ENCODE peak calls at places on chromosomes 16 and 17, in eight cellular contexts. One of them, this sample, is unnamed.

GRCh38 chr17:42389902-42390301 is 1.7 kb upstream of the STAT3 start:
- DNase-seq in OCI-M1: no peak
- DNase-seq in nucleus accumbens: no peak
- DNase-seq in GM12865: no peak
- DNase-seq in ascending aorta: no peak
- DNase-seq in AG08396: no peak
- DNase-seq in activated gamma-delta T cell treated with Interleukin-2 at 50 U/mL for 16 hours: no peak
- DNase-seq in hypothalamus: no peak
- DNase-seq in this sample: no peak

GRCh38 chr16:48013476-48013875 is 142.3 kb downstream of the ABCC12 start:
- DNase-seq in OCI-M1: no peak
- DNase-seq in nucleus accumbens: no peak
- DNase-seq in GM12865: no peak
- DNase-seq in ascending aorta: no peak
- DNase-seq in AG08396: no peak
- DNase-seq in activated gamma-delta T cell treated with Interleukin-2 at 50 U/mL for 16 hours: no peak
- DNase-seq in hypothalamus: no peak
- DNase-seq in this sample: no peak

GRCh38 chr17:32349503-32349853 is 479 bp upstream of the ZNF207 start:
- DNase-seq in OCI-M1: peak; percentile 80
- DNase-seq in nucleus accumbens: no peak
- DNase-seq in GM12865: peak; percentile 44
- DNase-seq in ascending aorta: no peak
- DNase-seq in AG08396: no peak
- DNase-seq in activated gamma-delta T cell treated with Interleukin-2 at 50 U/mL for 16 hours: no peak
- DNase-seq in hypothalamus: peak; percentile 21
- DNase-seq in this sample: no peak

GRCh38 chr17:37100231-37100630 is 151.5 kb downstream of the AATF start:
- DNase-seq in OCI-M1: no peak
- DNase-seq in nucleus accumbens: no peak
- DNase-seq in GM12865: no peak
- DNase-seq in ascending aorta: no peak
- DNase-seq in AG08396: no peak
- DNase-seq in activated gamma-delta T cell treated with Interleukin-2 at 50 U/mL for 16 hours: no peak
- DNase-seq in hypothalamus: no peak
- DNase-seq in this sample: no peak

GRCh38 chr17:9470171-9470570 is 105.4 kb downstream of the STX8 start:
- DNase-seq in OCI-M1: peak; percentile 29
- DNase-seq in nucleus accumbens: no peak
- DNase-seq in GM12865: peak; percentile 55
- DNase-seq in ascending aorta: no peak
- DNase-seq in AG08396: no peak
- DNase-seq in activated gamma-delta T cell treated with Interleukin-2 at 50 U/mL for 16 hours: no peak
- DNase-seq in hypothalamus: no peak
- DNase-seq in this sample: no peak

GRCh38 chr16:14669776-14670175 is 24.3 kb downstream of the PLA2G10 start:
- DNase-seq in OCI-M1: no peak
- DNase-seq in nucleus accumbens: no peak
- DNase-seq in GM12865: peak; percentile 9
- DNase-seq in ascending aorta: no peak
- DNase-seq in AG08396: no peak
- DNase-seq in activated gamma-delta T cell treated with Interleukin-2 at 50 U/mL for 16 hours: no peak
- DNase-seq in hypothalamus: no peak
- DNase-seq in this sample: no peak

GRCh38 chr17:68955181-68955841 is at the start of gene ABCA8:
- DNase-seq in OCI-M1: peak; percentile 52
- DNase-seq in nucleus accumbens: no peak
- DNase-seq in GM12865: no peak
- DNase-seq in ascending aorta: no peak
- DNase-seq in AG08396: no peak
- DNase-seq in activated gamma-delta T cell treated with Interleukin-2 at 50 U/mL for 16 hours: no peak
- DNase-seq in hypothalamus: peak; percentile 41
- DNase-seq in this sample: no peak

GRCh38 chr17:45341389-45342158 is 24.8 kb upstream of the MAP3K14 start:
- DNase-seq in OCI-M1: no peak
- DNase-seq in nucleus accumbens: no peak
- DNase-seq in GM12865: no peak
- DNase-seq in ascending aorta: no peak
- DNase-seq in AG08396: peak; percentile 70
- DNase-seq in activated gamma-delta T cell treated with Interleukin-2 at 50 U/mL for 16 hours: no peak
- DNase-seq in hypothalamus: no peak
- DNase-seq in this sample: no peak

GRCh38 chr17:77537566-77537965 is 396.8 kb downstream of the SEC14L1 start:
- DNase-seq in OCI-M1: no peak
- DNase-seq in nucleus accumbens: no peak
- DNase-seq in GM12865: no peak
- DNase-seq in ascending aorta: no peak
- DNase-seq in AG08396: no peak
- DNase-seq in activated gamma-delta T cell treated with Interleukin-2 at 50 U/mL for 16 hours: no peak
- DNase-seq in hypothalamus: no peak
- DNase-seq in this sample: no peak

GRCh38 chr16:56603589-56603988 is 4.8 kb upstream of the MT2A start:
- DNase-seq in OCI-M1: peak; percentile 35
- DNase-seq in nucleus accumbens: no peak
- DNase-seq in GM12865: peak; percentile 25
- DNase-seq in ascending aorta: no peak
- DNase-seq in AG08396: peak; percentile 35
- DNase-seq in activated gamma-delta T cell treated with Interleukin-2 at 50 U/mL for 16 hours: no peak
- DNase-seq in hypothalamus: no peak
- DNase-seq in this sample: no peak

GRCh38 chr17:28334666-28335200 is 539 bp downstream of the IFT20 start:
- DNase-seq in OCI-M1: no peak
- DNase-seq in nucleus accumbens: no peak
- DNase-seq in GM12865: no peak
- DNase-seq in ascending aorta: no peak
- DNase-seq in AG08396: no peak
- DNase-seq in activated gamma-delta T cell treated with Interleukin-2 at 50 U/mL for 16 hours: no peak
- DNase-seq in hypothalamus: no peak
- DNase-seq in this sample: no peak

GRCh38 chr16:88593064-88593463 is 22.9 kb downstream of the ZC3H18 start:
- DNase-seq in OCI-M1: no peak
- DNase-seq in nucleus accumbens: no peak
- DNase-seq in GM12865: no peak
- DNase-seq in ascending aorta: no peak
- DNase-seq in AG08396: no peak
- DNase-seq in activated gamma-delta T cell treated with Interleukin-2 at 50 U/mL for 16 hours: no peak
- DNase-seq in hypothalamus: no peak
- DNase-seq in this sample: no peak

GRCh38 chr16:52535076-52535475 is 11.9 kb downstream of the TOX3 start:
- DNase-seq in OCI-M1: no peak
- DNase-seq in nucleus accumbens: no peak
- DNase-seq in GM12865: no peak
- DNase-seq in ascending aorta: no peak
- DNase-seq in AG08396: no peak
- DNase-seq in activated gamma-delta T cell treated with Interleukin-2 at 50 U/mL for 16 hours: no peak
- DNase-seq in hypothalamus: no peak
- DNase-seq in this sample: no peak

GRCh38 chr17:82049521-82049971 is 2.1 kb downstream of the RFNG start:
- DNase-seq in OCI-M1: no peak
- DNase-seq in nucleus accumbens: no peak
- DNase-seq in GM12865: no peak
- DNase-seq in ascending aorta: no peak
- DNase-seq in AG08396: no peak
- DNase-seq in activated gamma-delta T cell treated with Interleukin-2 at 50 U/mL for 16 hours: no peak
- DNase-seq in hypothalamus: no peak
- DNase-seq in this sample: no peak

GRCh38 chr17:33712120-33712519 is 419.0 kb upstream of the ASIC2 start:
- DNase-seq in OCI-M1: no peak
- DNase-seq in nucleus accumbens: no peak
- DNase-seq in GM12865: peak; percentile 1
- DNase-seq in ascending aorta: no peak
- DNase-seq in AG08396: no peak
- DNase-seq in activated gamma-delta T cell treated with Interleukin-2 at 50 U/mL for 16 hours: no peak
- DNase-seq in hypothalamus: no peak
- DNase-seq in this sample: no peak

GRCh38 chr17:16446338-16446983 is 31.1 kb downstream of the TRPV2 start:
- DNase-seq in OCI-M1: no peak
- DNase-seq in nucleus accumbens: no peak
- DNase-seq in GM12865: no peak
- DNase-seq in ascending aorta: no peak
- DNase-seq in AG08396: no peak
- DNase-seq in activated gamma-delta T cell treated with Interleukin-2 at 50 U/mL for 16 hours: no peak
- DNase-seq in hypothalamus: no peak
- DNase-seq in this sample: no peak

GRCh38 chr17:4409659-4410058 is 24.1 kb upstream of the SPNS3 start:
- DNase-seq in OCI-M1: no peak
- DNase-seq in nucleus accumbens: no peak
- DNase-seq in GM12865: no peak
- DNase-seq in ascending aorta: no peak
- DNase-seq in AG08396: no peak
- DNase-seq in activated gamma-delta T cell treated with Interleukin-2 at 50 U/mL for 16 hours: no peak
- DNase-seq in hypothalamus: no peak
- DNase-seq in this sample: no peak

GRCh38 chr16:87815567-87815966 is 49.8 kb upstream of the KLHDC4 start:
- DNase-seq in OCI-M1: no peak
- DNase-seq in nucleus accumbens: no peak
- DNase-seq in GM12865: no peak
- DNase-seq in ascending aorta: no peak
- DNase-seq in AG08396: no peak
- DNase-seq in activated gamma-delta T cell treated with Interleukin-2 at 50 U/mL for 16 hours: no peak
- DNase-seq in hypothalamus: no peak
- DNase-seq in this sample: no peak

GRCh38 chr16:14194706-14195105 is 123.6 kb downstream of the MRTFB start:
- DNase-seq in OCI-M1: no peak
- DNase-seq in nucleus accumbens: no peak
- DNase-seq in GM12865: no peak
- DNase-seq in ascending aorta: no peak
- DNase-seq in AG08396: no peak
- DNase-seq in activated gamma-delta T cell treated with Interleukin-2 at 50 U/mL for 16 hours: no peak
- DNase-seq in hypothalamus: no peak
- DNase-seq in this sample: no peak

GRCh38 chr16:51445250-51445649 is 294.2 kb upstream of the SALL1 start:
- DNase-seq in OCI-M1: no peak
- DNase-seq in nucleus accumbens: no peak
- DNase-seq in GM12865: no peak
- DNase-seq in ascending aorta: no peak
- DNase-seq in AG08396: no peak
- DNase-seq in activated gamma-delta T cell treated with Interleukin-2 at 50 U/mL for 16 hours: no peak
- DNase-seq in hypothalamus: no peak
- DNase-seq in this sample: no peak

GRCh38 chr17:37365589-37365988 is 10.2 kb upstream of the C17orf78 start:
- DNase-seq in OCI-M1: no peak
- DNase-seq in nucleus accumbens: no peak
- DNase-seq in GM12865: no peak
- DNase-seq in ascending aorta: no peak
- DNase-seq in AG08396: no peak
- DNase-seq in activated gamma-delta T cell treated with Interleukin-2 at 50 U/mL for 16 hours: no peak
- DNase-seq in hypothalamus: no peak
- DNase-seq in this sample: no peak

GRCh38 chr16:88316941-88317618 is 65.7 kb upstream of the ZNF469 start:
- DNase-seq in OCI-M1: no peak
- DNase-seq in nucleus accumbens: no peak
- DNase-seq in GM12865: no peak
- DNase-seq in ascending aorta: no peak
- DNase-seq in AG08396: no peak
- DNase-seq in activated gamma-delta T cell treated with Interleukin-2 at 50 U/mL for 16 hours: no peak
- DNase-seq in hypothalamus: no peak
- DNase-seq in this sample: no peak

GRCh38 chr17:82463881-82464566 is 5.5 kb downstream of the NARF start:
- DNase-seq in OCI-M1: no peak
- DNase-seq in nucleus accumbens: no peak
- DNase-seq in GM12865: no peak
- DNase-seq in ascending aorta: no peak
- DNase-seq in AG08396: no peak
- DNase-seq in activated gamma-delta T cell treated with Interleukin-2 at 50 U/mL for 16 hours: no peak
- DNase-seq in hypothalamus: no peak
- DNase-seq in this sample: no peak

GRCh38 chr16:83779881-83780280 is 27.9 kb upstream of the HSBP1 start:
- DNase-seq in OCI-M1: no peak
- DNase-seq in nucleus accumbens: no peak
- DNase-seq in GM12865: no peak
- DNase-seq in ascending aorta: no peak
- DNase-seq in AG08396: no peak
- DNase-seq in activated gamma-delta T cell treated with Interleukin-2 at 50 U/mL for 16 hours: no peak
- DNase-seq in hypothalamus: no peak
- DNase-seq in this sample: no peak

GRCh38 chr17:77358801-77359716 is 218.3 kb downstream of the SEC14L1 start:
- DNase-seq in OCI-M1: no peak
- DNase-seq in nucleus accumbens: no peak
- DNase-seq in GM12865: no peak
- DNase-seq in ascending aorta: no peak
- DNase-seq in AG08396: no peak
- DNase-seq in activated gamma-delta T cell treated with Interleukin-2 at 50 U/mL for 16 hours: peak; percentile 0
- DNase-seq in hypothalamus: no peak
- DNase-seq in this sample: no peak

GRCh38 chr16:89922884-89923639 is at the start of gene TUBB3:
- DNase-seq in OCI-M1: peak; percentile 90
- DNase-seq in nucleus accumbens: peak; percentile 66
- DNase-seq in GM12865: peak; percentile 63
- DNase-seq in ascending aorta: no peak
- DNase-seq in AG08396: peak; percentile 99
- DNase-seq in activated gamma-delta T cell treated with Interleukin-2 at 50 U/mL for 16 hours: no peak
- DNase-seq in hypothalamus: peak; percentile 81
- DNase-seq in this sample: no peak

GRCh38 chr17:80036715-80037477 is 454 bp downstream of the CCDC40 start:
- DNase-seq in OCI-M1: no peak
- DNase-seq in nucleus accumbens: peak; percentile 44
- DNase-seq in GM12865: peak; percentile 14
- DNase-seq in ascending aorta: no peak
- DNase-seq in AG08396: peak; percentile 69
- DNase-seq in activated gamma-delta T cell treated with Interleukin-2 at 50 U/mL for 16 hours: peak; percentile 5
- DNase-seq in hypothalamus: peak; percentile 41
- DNase-seq in this sample: no peak

GRCh38 chr17:77145635-77146632 is 5.2 kb downstream of the SEC14L1 start:
- DNase-seq in OCI-M1: no peak
- DNase-seq in nucleus accumbens: peak; percentile 26
- DNase-seq in GM12865: peak; percentile 91
- DNase-seq in ascending aorta: no peak
- DNase-seq in AG08396: peak; percentile 78
- DNase-seq in activated gamma-delta T cell treated with Interleukin-2 at 50 U/mL for 16 hours: no peak
- DNase-seq in hypothalamus: peak; percentile 70
- DNase-seq in this sample: no peak

GRCh38 chr17:17741346-17742023 is 60.2 kb downstream of the RAI1 start:
- DNase-seq in OCI-M1: no peak
- DNase-seq in nucleus accumbens: peak; percentile 65
- DNase-seq in GM12865: no peak
- DNase-seq in ascending aorta: no peak
- DNase-seq in AG08396: peak; percentile 74
- DNase-seq in activated gamma-delta T cell treated with Interleukin-2 at 50 U/mL for 16 hours: no peak
- DNase-seq in hypothalamus: peak; percentile 80
- DNase-seq in this sample: peak; percentile 68

GRCh38 chr16:54628796-54629625 is 301.7 kb upstream of the IRX5 start:
- DNase-seq in OCI-M1: no peak
- DNase-seq in nucleus accumbens: no peak
- DNase-seq in GM12865: no peak
- DNase-seq in ascending aorta: no peak
- DNase-seq in AG08396: no peak
- DNase-seq in activated gamma-delta T cell treated with Interleukin-2 at 50 U/mL for 16 hours: no peak
- DNase-seq in hypothalamus: no peak
- DNase-seq in this sample: no peak

GRCh38 chr16:54927125-54928015 is 3.3 kb upstream of the IRX5 start:
- DNase-seq in OCI-M1: peak; percentile 48
- DNase-seq in nucleus accumbens: no peak
- DNase-seq in GM12865: no peak
- DNase-seq in ascending aorta: no peak
- DNase-seq in AG08396: no peak
- DNase-seq in activated gamma-delta T cell treated with Interleukin-2 at 50 U/mL for 16 hours: no peak
- DNase-seq in hypothalamus: no peak
- DNase-seq in this sample: no peak

This sample was measured in cerebellar nuclear complex.